ENCODE peak calls at places on chromosomes 2 and 18, in ten cellular contexts. B is stimulated activated CD8-positive, alpha-beta memory T cell treated with anti-CD3 and anti-CD28 coated beads, Interleukin-7, amount 100 ng/mL, for 1 hour; L is activated T-cell treated with anti-CD3 and anti-CD28 coated beads for 1 hour; D is AG09309; J is mesendoderm; Y is activated gamma-delta T cell treated with Interleukin-2 at 50 U/mL for 16 hours; O is aorta; M is iPS DF 19.7; A is NCI-H1105 treated with DMSO at 0.1 percent for 48 hours; W is activated T-helper 1 cell treated with Interleukin-2 at 50 U/mL for 16 hours. X is an unnamed sample.

GRCh38 chr2:240970816-240971215 is 27.6 kb upstream of the SNED1 start:
- DNase-seq in A (no peak), L (no peak), W (no peak), M (no peak), O (no peak), B (no peak), J (no peak), D (no peak), Y (no peak), X (no peak)

GRCh38 chr2:121819846-121820245 is 64.4 kb downstream of the TSN start:
- DNase-seq in A (no peak), Y (no peak), W (no peak), O (no peak), J (no peak), M (no peak), D (no peak), L (no peak), B (no peak), X (no peak)

GRCh38 chr2:127196549-127196948 is 23.6 kb downstream of the CYP27C1 start:
- DNase-seq in D (no peak), B (no peak), W (no peak), M (no peak), O (no peak), Y (no peak), L (no peak), J (no peak), A (no peak), X (no peak)

GRCh38 chr18:70324897-70325296 is 36.1 kb downstream of the SOCS6 start:
- DNase-seq in J (no peak), Y (no peak), W (no peak), B (no peak), M (no peak), L (no peak), O (no peak), A (no peak), D (no peak), X (no peak)

GRCh38 chr2:36965751-36966369 is 476 bp downstream of the STRN start:
- DNase-seq in M (no peak), L (peak; percentile 19), J (peak; percentile 91), B (peak; percentile 4), D (no peak), O (peak; percentile 84), Y (peak; percentile 17), W (peak; percentile 3), A (peak; percentile 50), X (peak; percentile 86)

GRCh38 chr2:44772670-44773378 is 168.7 kb upstream of the SIX3 start:
- DNase-seq in D (no peak), W (no peak), M (no peak), A (peak; percentile 72), O (no peak), B (no peak), J (no peak), Y (no peak), L (no peak), X (no peak)

GRCh38 chr2:54708584-54709340 is 14.7 kb upstream of the EML6 start:
- DNase-seq in B (no peak), W (no peak), L (no peak), O (peak; percentile 76), A (no peak), M (no peak), J (peak; percentile 22), D (no peak), Y (no peak), X (peak; percentile 74)

GRCh38 chr2:129812071-129812470 is 167.4 kb upstream of the RAB6C start:
- DNase-seq in L (no peak), W (no peak), O (no peak), J (no peak), B (no peak), A (no peak), Y (no peak), D (no peak), M (no peak), X (peak; percentile 68)